ENCODE peak calls at places on chromosomes 16 and 17, in eight cellular contexts. One of them, this sample, is unnamed.

GRCh38 chr17:3890082-3890892 is 2.6 kb downstream of the CAMKK1 start:
- DNase-seq in astrocyte of the hippocampus: peak
- DNase-seq in NCI-H748 treated with DMSO at 0.1 percent for 48 hours: no peak
- DNase-seq in tibial nerve: peak
- DNase-seq in C1 segment of cervical spinal cord: no peak
- DNase-seq in T-helper 17 cell: no peak
- DNase-seq in substantia nigra: peak
- DNase-seq in SK-N-SH: peak
- DNase-seq in this sample: no peak

GRCh38 chr17:29069526-29070041 is 26.6 kb downstream of the PIPOX start:
- DNase-seq in astrocyte of the hippocampus: no peak
- DNase-seq in NCI-H748 treated with DMSO at 0.1 percent for 48 hours: no peak
- DNase-seq in tibial nerve: no peak
- DNase-seq in C1 segment of cervical spinal cord: no peak
- DNase-seq in T-helper 17 cell: no peak
- DNase-seq in substantia nigra: no peak
- DNase-seq in SK-N-SH: no peak
- DNase-seq in this sample: no peak

GRCh38 chr17:82658331-82658730 is 10.1 kb upstream of the WDR45B start:
- DNase-seq in astrocyte of the hippocampus: no peak
- DNase-seq in NCI-H748 treated with DMSO at 0.1 percent for 48 hours: no peak
- DNase-seq in tibial nerve: no peak
- DNase-seq in C1 segment of cervical spinal cord: no peak
- DNase-seq in T-helper 17 cell: no peak
- DNase-seq in substantia nigra: no peak
- DNase-seq in SK-N-SH: no peak
- DNase-seq in this sample: no peak

GRCh38 chr17:4032738-4033137 is 68.5 kb upstream of the ATP2A3 start:
- DNase-seq in astrocyte of the hippocampus: no peak
- DNase-seq in NCI-H748 treated with DMSO at 0.1 percent for 48 hours: no peak
- DNase-seq in tibial nerve: no peak
- DNase-seq in C1 segment of cervical spinal cord: no peak
- DNase-seq in T-helper 17 cell: no peak
- DNase-seq in substantia nigra: no peak
- DNase-seq in SK-N-SH: no peak
- DNase-seq in this sample: no peak

GRCh38 chr17:43401293-43401692 is 2.5 kb downstream of the ARL4D start:
- DNase-seq in astrocyte of the hippocampus: peak
- DNase-seq in NCI-H748 treated with DMSO at 0.1 percent for 48 hours: no peak
- DNase-seq in tibial nerve: no peak
- DNase-seq in C1 segment of cervical spinal cord: no peak
- DNase-seq in T-helper 17 cell: no peak
- DNase-seq in substantia nigra: peak
- DNase-seq in SK-N-SH: no peak
- DNase-seq in this sample: no peak

GRCh38 chr17:63519116-63519881 is 3.9 kb upstream of the KCNH6 start:
- DNase-seq in astrocyte of the hippocampus: no peak
- DNase-seq in NCI-H748 treated with DMSO at 0.1 percent for 48 hours: no peak
- DNase-seq in tibial nerve: no peak
- DNase-seq in C1 segment of cervical spinal cord: no peak
- DNase-seq in T-helper 17 cell: no peak
- DNase-seq in substantia nigra: no peak
- DNase-seq in SK-N-SH: peak
- DNase-seq in this sample: no peak

GRCh38 chr17:56142325-56142724 is 10.9 kb upstream of the ANKFN1 start:
- DNase-seq in astrocyte of the hippocampus: peak
- DNase-seq in NCI-H748 treated with DMSO at 0.1 percent for 48 hours: no peak
- DNase-seq in tibial nerve: no peak
- DNase-seq in C1 segment of cervical spinal cord: no peak
- DNase-seq in T-helper 17 cell: no peak
- DNase-seq in substantia nigra: no peak
- DNase-seq in SK-N-SH: no peak
- DNase-seq in this sample: no peak

GRCh38 chr17:67194134-67194533 is 50.9 kb downstream of the HELZ start:
- DNase-seq in astrocyte of the hippocampus: peak
- DNase-seq in NCI-H748 treated with DMSO at 0.1 percent for 48 hours: no peak
- DNase-seq in tibial nerve: no peak
- DNase-seq in C1 segment of cervical spinal cord: no peak
- DNase-seq in T-helper 17 cell: no peak
- DNase-seq in substantia nigra: no peak
- DNase-seq in SK-N-SH: no peak
- DNase-seq in this sample: no peak

GRCh38 chr17:78224226-78225087 is 7.0 kb upstream of the TMEM235 start:
- DNase-seq in astrocyte of the hippocampus: no peak
- DNase-seq in NCI-H748 treated with DMSO at 0.1 percent for 48 hours: no peak
- DNase-seq in tibial nerve: no peak
- DNase-seq in C1 segment of cervical spinal cord: peak
- DNase-seq in T-helper 17 cell: no peak
- DNase-seq in substantia nigra: no peak
- DNase-seq in SK-N-SH: peak
- DNase-seq in this sample: no peak

GRCh38 chr17:56594528-56595418 is 1.3 kb downstream of the NOG start:
- DNase-seq in astrocyte of the hippocampus: peak
- DNase-seq in NCI-H748 treated with DMSO at 0.1 percent for 48 hours: no peak
- DNase-seq in tibial nerve: no peak
- DNase-seq in C1 segment of cervical spinal cord: no peak
- DNase-seq in T-helper 17 cell: no peak
- DNase-seq in substantia nigra: no peak
- DNase-seq in SK-N-SH: no peak
- DNase-seq in this sample: peak

GRCh38 chr17:9183297-9183696 is 162.0 kb downstream of the NTN1 start:
- DNase-seq in astrocyte of the hippocampus: no peak
- DNase-seq in NCI-H748 treated with DMSO at 0.1 percent for 48 hours: no peak
- DNase-seq in tibial nerve: no peak
- DNase-seq in C1 segment of cervical spinal cord: no peak
- DNase-seq in T-helper 17 cell: no peak
- DNase-seq in substantia nigra: no peak
- DNase-seq in SK-N-SH: no peak
- DNase-seq in this sample: no peak

GRCh38 chr17:4179071-4179470 is 36.1 kb downstream of the CYB5D2 start:
- DNase-seq in astrocyte of the hippocampus: no peak
- DNase-seq in NCI-H748 treated with DMSO at 0.1 percent for 48 hours: no peak
- DNase-seq in tibial nerve: no peak
- DNase-seq in C1 segment of cervical spinal cord: no peak
- DNase-seq in T-helper 17 cell: no peak
- DNase-seq in substantia nigra: no peak
- DNase-seq in SK-N-SH: no peak
- DNase-seq in this sample: no peak

GRCh38 chr17:73404246-73404645 is 92.4 kb upstream of the CDC42EP4 start:
- DNase-seq in astrocyte of the hippocampus: no peak
- DNase-seq in NCI-H748 treated with DMSO at 0.1 percent for 48 hours: no peak
- DNase-seq in tibial nerve: no peak
- DNase-seq in C1 segment of cervical spinal cord: no peak
- DNase-seq in T-helper 17 cell: no peak
- DNase-seq in substantia nigra: no peak
- DNase-seq in SK-N-SH: no peak
- DNase-seq in this sample: no peak

GRCh38 chr17:4004517-4005295 is 40.5 kb upstream of the ATP2A3 start:
- DNase-seq in astrocyte of the hippocampus: peak
- DNase-seq in NCI-H748 treated with DMSO at 0.1 percent for 48 hours: peak
- DNase-seq in tibial nerve: no peak
- DNase-seq in C1 segment of cervical spinal cord: no peak
- DNase-seq in T-helper 17 cell: peak
- DNase-seq in substantia nigra: peak
- DNase-seq in SK-N-SH: peak
- DNase-seq in this sample: peak

GRCh38 chr17:78769200-78769773 is 12.8 kb downstream of the CYTH1 start:
- DNase-seq in astrocyte of the hippocampus: no peak
- DNase-seq in NCI-H748 treated with DMSO at 0.1 percent for 48 hours: no peak
- DNase-seq in tibial nerve: no peak
- DNase-seq in C1 segment of cervical spinal cord: no peak
- DNase-seq in T-helper 17 cell: no peak
- DNase-seq in substantia nigra: no peak
- DNase-seq in SK-N-SH: no peak
- DNase-seq in this sample: no peak

GRCh38 chr16:54431997-54432367 is 145.4 kb upstream of the IRX3 start:
- DNase-seq in astrocyte of the hippocampus: no peak
- DNase-seq in NCI-H748 treated with DMSO at 0.1 percent for 48 hours: no peak
- DNase-seq in tibial nerve: no peak
- DNase-seq in C1 segment of cervical spinal cord: no peak
- DNase-seq in T-helper 17 cell: no peak
- DNase-seq in substantia nigra: no peak
- DNase-seq in SK-N-SH: no peak
- DNase-seq in this sample: no peak

GRCh38 chr16:50744911-50745310 is 3.0 kb downstream of the CYLD start:
- DNase-seq in astrocyte of the hippocampus: no peak
- DNase-seq in NCI-H748 treated with DMSO at 0.1 percent for 48 hours: no peak
- DNase-seq in tibial nerve: no peak
- DNase-seq in C1 segment of cervical spinal cord: no peak
- DNase-seq in T-helper 17 cell: no peak
- DNase-seq in substantia nigra: no peak
- DNase-seq in SK-N-SH: no peak
- DNase-seq in this sample: no peak

GRCh38 chr16:1770328-1771071 is 843 bp downstream of the NME3 start:
- DNase-seq in astrocyte of the hippocampus: peak
- DNase-seq in NCI-H748 treated with DMSO at 0.1 percent for 48 hours: peak
- DNase-seq in tibial nerve: peak
- DNase-seq in C1 segment of cervical spinal cord: peak
- DNase-seq in T-helper 17 cell: peak
- DNase-seq in substantia nigra: peak
- DNase-seq in SK-N-SH: peak
- DNase-seq in this sample: peak

GRCh38 chr16:85184404-85184803 is 72.1 kb upstream of the CIBAR2 start:
- DNase-seq in astrocyte of the hippocampus: no peak
- DNase-seq in NCI-H748 treated with DMSO at 0.1 percent for 48 hours: no peak
- DNase-seq in tibial nerve: no peak
- DNase-seq in C1 segment of cervical spinal cord: no peak
- DNase-seq in T-helper 17 cell: no peak
- DNase-seq in substantia nigra: no peak
- DNase-seq in SK-N-SH: no peak
- DNase-seq in this sample: no peak

GRCh38 chr17:65855245-65855644 is 293.8 kb upstream of the AXIN2 start:
- DNase-seq in astrocyte of the hippocampus: peak
- DNase-seq in NCI-H748 treated with DMSO at 0.1 percent for 48 hours: no peak
- DNase-seq in tibial nerve: no peak
- DNase-seq in C1 segment of cervical spinal cord: no peak
- DNase-seq in T-helper 17 cell: no peak
- DNase-seq in substantia nigra: no peak
- DNase-seq in SK-N-SH: no peak
- DNase-seq in this sample: no peak

GRCh38 chr17:5686246-5686645 is 101.9 kb upstream of the NLRP1 start:
- DNase-seq in astrocyte of the hippocampus: no peak
- DNase-seq in NCI-H748 treated with DMSO at 0.1 percent for 48 hours: no peak
- DNase-seq in tibial nerve: no peak
- DNase-seq in C1 segment of cervical spinal cord: no peak
- DNase-seq in T-helper 17 cell: no peak
- DNase-seq in substantia nigra: no peak
- DNase-seq in SK-N-SH: no peak
- DNase-seq in this sample: no peak

GRCh38 chr16:68257251-68257905 is 6.9 kb upstream of the SLC7A6 start:
- DNase-seq in astrocyte of the hippocampus: no peak
- DNase-seq in NCI-H748 treated with DMSO at 0.1 percent for 48 hours: no peak
- DNase-seq in tibial nerve: no peak
- DNase-seq in C1 segment of cervical spinal cord: no peak
- DNase-seq in T-helper 17 cell: no peak
- DNase-seq in substantia nigra: no peak
- DNase-seq in SK-N-SH: no peak
- DNase-seq in this sample: peak

GRCh38 chr17:80256034-80256350 is 4.7 kb upstream of the RNF213 start:
- DNase-seq in astrocyte of the hippocampus: no peak
- DNase-seq in NCI-H748 treated with DMSO at 0.1 percent for 48 hours: no peak
- DNase-seq in tibial nerve: no peak
- DNase-seq in C1 segment of cervical spinal cord: no peak
- DNase-seq in T-helper 17 cell: no peak
- DNase-seq in substantia nigra: no peak
- DNase-seq in SK-N-SH: no peak
- DNase-seq in this sample: no peak

GRCh38 chr16:29700253-29700987 is 21.4 kb downstream of the QPRT start:
- DNase-seq in astrocyte of the hippocampus: peak
- DNase-seq in NCI-H748 treated with DMSO at 0.1 percent for 48 hours: peak
- DNase-seq in tibial nerve: peak
- DNase-seq in C1 segment of cervical spinal cord: peak
- DNase-seq in T-helper 17 cell: peak
- DNase-seq in substantia nigra: peak
- DNase-seq in SK-N-SH: peak
- DNase-seq in this sample: peak

GRCh38 chr17:48589831-48590602 is at the start of gene HOXB3:
- DNase-seq in astrocyte of the hippocampus: no peak
- DNase-seq in NCI-H748 treated with DMSO at 0.1 percent for 48 hours: no peak
- DNase-seq in tibial nerve: no peak
- DNase-seq in C1 segment of cervical spinal cord: no peak
- DNase-seq in T-helper 17 cell: no peak
- DNase-seq in substantia nigra: no peak
- DNase-seq in SK-N-SH: no peak
- DNase-seq in this sample: no peak

This sample was measured in GM06990.